ENCODE peak calls at places on chromosomes 5 and 9, in nine cellular contexts. Y is skeletal muscle cell, G is RPMI8226, A is HEK293T, W is NCI-H2081, X is HuH-7.5, M is suprapubic skin, Q is GM18507, N is choroid plexus epithelial cell. S is an unnamed sample.

GRCh38 chr5:95812100-95812472 is 10.4 kb downstream of the GLRX start:
- DNase-seq in Y (no peak), G (no peak), A (no peak), W (no peak), X (no peak), M (no peak), Q (no peak), N (peak; percentile 70), S (no peak)

GRCh38 chr5:142740903-142741302 is 29.3 kb upstream of the ARHGAP26 start:
- DNase-seq in Y (no peak), G (no peak), A (no peak), W (no peak), X (no peak), M (no peak), Q (no peak), N (no peak), S (no peak)

GRCh38 chr5:170057311-170057710 is 48.4 kb upstream of the FOXI1 start:
- DNase-seq in Y (no peak), G (no peak), A (no peak), W (no peak), X (no peak), M (peak; percentile 52), Q (no peak), N (no peak), S (no peak)

GRCh38 chr9:131675437-131676022 is 64.3 kb downstream of the RAPGEF1 start:
- DNase-seq in Y (no peak), G (peak; percentile 10), A (no peak), W (no peak), X (no peak), M (no peak), Q (no peak), N (no peak), S (no peak)

GRCh38 chr9:3863114-3863528 is 337.3 kb upstream of the RFX3 start:
- DNase-seq in Y (peak; percentile 82), G (no peak), A (no peak), W (no peak), X (no peak), M (no peak), Q (no peak), N (peak; percentile 58), S (peak; percentile 56)

GRCh38 chr5:105331558-105331957 is 1769.0 kb upstream of the NUDT12 start:
- DNase-seq in Y (no peak), G (no peak), A (no peak), W (no peak), X (no peak), M (no peak), Q (no peak), N (no peak), S (no peak)

GRCh38 chr9:133459476-133460404 is at the start of gene CACFD1:
- DNase-seq in Y (peak; percentile 74), G (peak; percentile 99), A (peak; percentile 98), W (peak; percentile 97), X (peak; percentile 98), M (peak; percentile 98), Q (peak; percentile 97), N (peak; percentile 93), S (peak; percentile 93)

GRCh38 chr5:127870914-127871313 is 167.7 kb downstream of the CCDC192 start:
- DNase-seq in Y (no peak), G (no peak), A (no peak), W (no peak), X (no peak), M (peak; percentile 86), Q (no peak), N (peak; percentile 44), S (no peak)

GRCh38 chr9:98311541-98311940 is 56.1 kb upstream of the TBC1D2 start:
- DNase-seq in Y (no peak), G (no peak), A (no peak), W (no peak), X (no peak), M (no peak), Q (no peak), N (no peak), S (no peak)